ENCODE peak calls at places on chromosomes 11 and 22, in seven cellular contexts. Y is progenitor cell of endocrine pancreas; I is posterior vena cava; G is NCI-H460; B is NCI-H345; E is Calu3; Q is activated CD4-positive, alpha-beta T cell treated with anti-CD3 and anti-CD28 coated beads, Interleukin-2, amount 50 U/mL, for 1 hour. F is an unnamed sample.

GRCh38 chr11:80163011-80163410 is 722.2 kb upstream of the TENM4 start:
- DNase-seq in G (no peak), Y (no peak), B (no peak), E (no peak), Q (no peak), I (no peak), F (peak)

GRCh38 chr11:8247312-8247711 is 16.4 kb downstream of the LMO1 start:
- DNase-seq in Y (no peak), I (no peak), Q (no peak), B (peak), E (peak), G (no peak), F (no peak)

GRCh38 chr11:10809373-10810199 is 860 bp upstream of the EIF4G2 start:
- DNase-seq in Q (no peak), I (no peak), E (peak), B (no peak), Y (no peak), G (peak), F (peak)

GRCh38 chr11:68661014-68661413 is 23.3 kb upstream of the GAL start:
- DNase-seq in G (no peak), Q (no peak), Y (no peak), I (peak), E (no peak), B (no peak), F (no peak)

GRCh38 chr11:103907548-103908455 is 128.6 kb upstream of the DDI1 start:
- DNase-seq in G (no peak), B (no peak), E (no peak), I (no peak), Y (no peak), Q (no peak), F (peak)

GRCh38 chr11:122363306-122363705 is 247.3 kb upstream of the BLID start:
- DNase-seq in Q (no peak), Y (no peak), B (no peak), I (no peak), E (no peak), G (no peak), F (no peak)

GRCh38 chr11:72069787-72070251 is 10.5 kb downstream of the NUMA1 start:
- DNase-seq in B (no peak), G (peak), Q (no peak), Y (no peak), I (peak), E (peak), F (peak)

GRCh38 chr11:95256204-95256819 is 25.3 kb upstream of the SESN3 start:
- DNase-seq in Q (no peak), Y (no peak), E (no peak), I (no peak), G (no peak), B (no peak), F (peak)

GRCh38 chr22:28629420-28630184 is 50.0 kb downstream of the TTC28 start:
- DNase-seq in B (no peak), E (no peak), G (peak), Y (no peak), I (no peak), Q (no peak), F (no peak)

GRCh38 chr11:8810331-8811301 is 100.4 kb upstream of the AKIP1 start:
- DNase-seq in Q (no peak), G (peak), I (peak), Y (peak), B (peak), E (peak), F (peak)

GRCh38 chr22:26852176-26852575 is 194.8 kb downstream of the MIAT start:
- DNase-seq in Q (no peak), I (no peak), E (peak), B (no peak), Y (peak), G (no peak), F (no peak)

GRCh38 chr11:76783294-76783900 is at the start of gene TSKU:
- DNase-seq in I (no peak), B (no peak), G (no peak), Q (no peak), Y (no peak), E (no peak), F (peak)

GRCh38 chr11:88484873-88485621 is 147.5 kb upstream of the CTSC start:
- DNase-seq in G (peak), E (peak), Q (peak), B (peak), I (no peak), Y (no peak), F (peak)

GRCh38 chr22:40626826-40627225 is 9.7 kb downstream of the MRTFA start:
- DNase-seq in Q (no peak), G (no peak), E (no peak), I (no peak), B (no peak), Y (no peak), F (no peak)

GRCh38 chr11:303359-303758 is 4.0 kb upstream of the IFITM5 start:
- DNase-seq in Q (no peak), G (no peak), B (no peak), I (no peak), Y (no peak), E (no peak), F (no peak)

GRCh38 chr11:102664001-102664752 is 39.0 kb upstream of the MMP20 start:
- DNase-seq in G (no peak), Q (no peak), I (no peak), B (no peak), E (peak), Y (no peak), F (no peak)

GRCh38 chr11:69922596-69923111 is 103.4 kb upstream of the FGF3 start:
- DNase-seq in Q (no peak), E (no peak), G (no peak), B (no peak), I (peak), Y (no peak), F (no peak)

F was measured in fibroblast of lung.